ENCODE peak calls at places on chromosomes 4 and X, in five cellular contexts. L, Z, U, D and T are unnamed samples.

GRCh38 chrX:41655631-41656030 is 33.1 kb upstream of the GPR34 start:
- DNase-seq in L (no peak), Z (no peak), U (no peak), D (no peak), T (no peak)

GRCh38 chrX:140762061-140762460 is 52.5 kb downstream of the LINC00632 start:
- DNase-seq in L (peak), Z (no peak), U (peak), D (no peak), T (peak)

GRCh38 chr4:169253087-169253675 is 17.6 kb downstream of the SH3RF1 start:
- DNase-seq in L (no peak), Z (no peak), U (no peak), D (no peak), T (no peak)

GRCh38 chr4:139582044-139582443 is 26.0 kb upstream of the SETD7 start:
- DNase-seq in L (no peak), Z (no peak), U (no peak), D (no peak), T (no peak)

GRCh38 chr4:148515248-148515647 is 73.0 kb upstream of the NR3C2 start:
- DNase-seq in L (no peak), Z (no peak), U (no peak), D (no peak), T (no peak)

GRCh38 chrX:154431321-154431720 is 2.8 kb downstream of the ATP6AP1 start:
- DNase-seq in L (no peak), Z (no peak), U (no peak), D (no peak), T (no peak)

GRCh38 chr4:139537292-139537691 is 18.7 kb downstream of the SETD7 start:
- DNase-seq in L (no peak), Z (no peak), U (no peak), D (no peak), T (no peak)

GRCh38 chrX:131746491-131746968 is 202.7 kb downstream of the OR13H1 start:
- DNase-seq in L (no peak), Z (peak), U (peak), D (no peak), T (peak)

GRCh38 chr4:150236626-150237025 is 158.4 kb downstream of the DCLK2 start:
- DNase-seq in L (no peak), Z (no peak), U (no peak), D (no peak), T (no peak)

GRCh38 chr4:111449657-111450056 is 695.6 kb upstream of the FAM241A start:
- DNase-seq in L (no peak), Z (no peak), U (no peak), D (no peak), T (no peak)

GRCh38 chrX:17020828-17021821 is 74.7 kb downstream of the REPS2 start:
- DNase-seq in L (no peak), Z (peak), U (no peak), D (no peak), T (no peak)

GRCh38 chr4:94603170-94603747 is 151.5 kb downstream of the PDLIM5 start:
- DNase-seq in L (no peak), Z (no peak), U (no peak), D (no peak), T (peak)

GRCh38 chrX:127085939-127086338 is 266.4 kb downstream of the PRR32 start:
- DNase-seq in L (no peak), Z (no peak), U (no peak), D (no peak), T (no peak)

GRCh38 chrX:41002021-41002420 is 83.2 kb upstream of the USP9X start:
- DNase-seq in L (peak), Z (no peak), U (no peak), D (no peak), T (no peak)

GRCh38 chr4:145736241-145736831 is 56.4 kb downstream of the C4orf51 start:
- DNase-seq in L (no peak), Z (no peak), U (no peak), D (no peak), T (no peak)

GRCh38 chrX:111114806-111115205 is 18.8 kb downstream of the PAK3 start:
- DNase-seq in L (no peak), Z (no peak), U (no peak), D (no peak), T (no peak)

GRCh38 chrX:42414057-42414456 is 363.9 kb downstream of the PPP1R2C start:
- DNase-seq in L (no peak), Z (no peak), U (no peak), D (no peak), T (no peak)

GRCh38 chr4:152537881-152538280 is 2.0 kb upstream of the FBXW7 start:
- DNase-seq in L (no peak), Z (no peak), U (no peak), D (no peak), T (no peak)

GRCh38 chrX:63250253-63250868 is 100.8 kb downstream of the SPIN4 start:
- DNase-seq in L (peak), Z (peak), U (peak), D (no peak), T (peak)

GRCh38 chrX:121165930-121166359 is 118.5 kb downstream of the GLUD2 start:
- DNase-seq in L (no peak), Z (no peak), U (no peak), D (no peak), T (no peak)

DNA sequence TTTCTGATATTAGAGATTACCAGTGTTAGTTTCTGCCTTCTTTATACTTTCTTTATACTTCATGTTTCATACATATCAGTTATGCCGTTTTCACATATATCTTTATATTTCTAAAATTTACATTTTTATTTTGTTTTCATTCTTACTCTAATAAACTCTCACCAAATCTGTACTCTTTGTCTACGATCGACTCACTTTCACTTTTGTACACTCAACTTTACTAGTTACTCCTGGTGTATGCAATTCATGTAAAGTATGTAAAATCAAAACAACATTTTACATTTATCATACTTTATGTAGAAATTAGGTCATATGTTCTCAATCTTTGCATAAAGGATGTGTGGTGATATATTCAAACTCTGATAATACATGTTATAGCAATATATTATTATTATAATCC is 59.9 kb downstream of the UGT2A3 start:
- DNase-seq in L (no peak), Z (no peak), U (no peak), D (no peak), T (no peak)
- TF ChIP-seq KDM1A in L (no peak), Z (no peak), U (no peak), D (no peak), T (no peak)

GRCh38 chr4:41080964-41081363 is 133.4 kb downstream of the APBB2 start:
- DNase-seq in L (no peak), Z (no peak), U (no peak), D (no peak), T (no peak)

GRCh38 chr4:41081847-41082246 is 132.5 kb downstream of the APBB2 start:
- DNase-seq in L (no peak), Z (no peak), U (no peak), D (no peak), T (no peak)

GRCh38 chr4:41077628-41078027 is 136.7 kb downstream of the APBB2 start:
- DNase-seq in L (peak), Z (no peak), U (no peak), D (no peak), T (no peak)

GRCh38 chr4:41076481-41076880 is 137.9 kb downstream of the APBB2 start:
- DNase-seq in L (no peak), Z (no peak), U (no peak), D (no peak), T (no peak)

DNA sequence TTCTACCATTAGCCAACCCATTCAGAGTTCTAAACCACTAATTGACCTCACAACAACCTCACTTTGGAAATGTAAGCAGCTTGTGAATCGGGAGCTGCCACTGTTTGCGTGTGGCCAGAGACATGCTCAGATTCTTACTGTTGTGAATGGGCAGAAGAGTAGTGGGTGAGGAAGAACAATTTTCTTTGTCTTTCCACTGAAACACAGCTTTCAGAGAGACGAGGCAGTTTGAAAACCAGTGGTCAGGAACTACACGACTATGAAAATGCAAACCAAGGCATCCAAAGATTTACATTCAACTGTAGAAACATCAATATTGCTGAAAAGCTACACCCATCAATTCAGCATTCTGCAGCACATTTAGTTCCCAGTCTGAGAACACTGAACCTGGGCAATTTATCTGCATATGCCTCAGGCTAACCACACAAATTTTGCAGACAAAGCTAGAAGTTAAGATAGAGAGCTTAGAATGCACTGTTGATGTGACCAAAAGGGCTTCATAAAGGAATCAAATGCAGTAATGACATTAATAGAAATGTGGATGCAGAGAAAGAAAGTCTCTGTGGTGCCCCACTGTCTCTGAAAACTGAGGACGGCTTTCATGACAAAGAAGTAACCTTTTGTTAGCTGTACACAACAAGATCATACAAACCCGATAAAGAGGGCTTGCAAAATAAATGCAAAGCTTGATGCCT is 134.3 kb downstream of the APBB2 start:
- DNase-seq in L (no peak), Z (no peak), U (no peak), D (no peak), T (no peak)
- TF ChIP-seq KDM1A in L (no peak), Z (no peak), U (no peak), D (no peak), T (no peak)

GRCh38 chr4:828641-829271 is 2.8 kb upstream of the CPLX1 start:
- DNase-seq in L (peak), Z (no peak), U (no peak), D (no peak), T (peak)
- TF ChIP-seq KDM1A in L (no peak), Z (no peak), U (no peak), D (no peak), T (no peak)

GRCh38 chr4:73661646-73662119 is 41.4 kb upstream of the RASSF6 start:
- DNase-seq in L (no peak), Z (no peak), U (peak), D (no peak), T (peak)
- TF ChIP-seq KDM1A in L (no peak), Z (no peak), U (no peak), D (no peak), T (no peak)

GRCh38 chr4:167232805-167233522 is 1.3 kb downstream of the SPOCK3 start:
- DNase-seq in L (no peak), Z (no peak), U (no peak), D (no peak), T (no peak)
- TF ChIP-seq KDM1A in L (no peak), Z (no peak), U (no peak), D (no peak), T (no peak)

GRCh38 chr4:13533670-13534343 is 10.5 kb downstream of the NKX3-2 start:
- DNase-seq in L (no peak), Z (no peak), U (no peak), D (no peak), T (no peak)
- TF ChIP-seq KDM1A in L (no peak), Z (no peak), U (no peak), D (no peak), T (no peak)